ENCODE peak calls at places on chromosomes 13 and 19, in nine cellular contexts. One of them, this sample, is unnamed.

GRCh38 chr13:50224534-50224933 is 209.3 kb downstream of the KCNRG start:
- DNase-seq in IMR-90: peak; percentile 51
- DNase-seq in endothelial cell of umbilical vein: no peak
- DNase-seq in prostate gland: no peak
- DNase-seq in heart right ventricle: no peak
- DNase-seq in cardiac muscle cell: peak; percentile 57
- DNase-seq in neural progenitor cell: no peak
- DNase-seq in H1: no peak
- DNase-seq in brain microvascular endothelial cell: peak; percentile 62
- DNase-seq in this sample: peak; percentile 96

GRCh38 chr19:32407004-32407992 is 1.7 kb downstream of the DPY19L3 start:
- DNase-seq in endothelial cell of umbilical vein: no peak
- DNase-seq in neural progenitor cell: no peak
- DNase-seq in prostate gland: peak; percentile 58
- DNase-seq in heart right ventricle: no peak
- DNase-seq in brain microvascular endothelial cell: peak; percentile 12
- DNase-seq in cardiac muscle cell: peak; percentile 93
- DNase-seq in IMR-90: peak; percentile 37
- DNase-seq in H1: no peak
- DNase-seq in this sample: peak; percentile 73

GRCh38 chr19:18306903-18307681 is 15.8 kb downstream of the LSM4 start:
- DNase-seq in endothelial cell of umbilical vein: no peak
- DNase-seq in neural progenitor cell: no peak
- DNase-seq in heart right ventricle: no peak
- DNase-seq in cardiac muscle cell: no peak
- DNase-seq in H1: no peak
- DNase-seq in IMR-90: no peak
- DNase-seq in brain microvascular endothelial cell: no peak
- DNase-seq in prostate gland: no peak
- DNase-seq in this sample: no peak

GRCh38 chr13:31824705-31825512 is 85.6 kb downstream of the RXFP2 start:
- DNase-seq in cardiac muscle cell: peak; percentile 52
- DNase-seq in H1: no peak
- DNase-seq in brain microvascular endothelial cell: peak; percentile 47
- DNase-seq in heart right ventricle: no peak
- DNase-seq in IMR-90: peak; percentile 16
- DNase-seq in prostate gland: no peak
- DNase-seq in endothelial cell of umbilical vein: no peak
- DNase-seq in neural progenitor cell: no peak
- DNase-seq in this sample: peak; percentile 3

GRCh38 chr13:36126496-36126895 is 4.7 kb downstream of the DCLK1 start:
- DNase-seq in H1: no peak
- DNase-seq in heart right ventricle: no peak
- DNase-seq in neural progenitor cell: no peak
- DNase-seq in brain microvascular endothelial cell: no peak
- DNase-seq in IMR-90: no peak
- DNase-seq in endothelial cell of umbilical vein: no peak
- DNase-seq in prostate gland: no peak
- DNase-seq in cardiac muscle cell: no peak
- DNase-seq in this sample: no peak

GRCh38 chr13:45851171-45851889 is at the start of gene SIAH3:
- DNase-seq in endothelial cell of umbilical vein: peak; percentile 24
- DNase-seq in H1: no peak
- DNase-seq in brain microvascular endothelial cell: peak; percentile 51
- DNase-seq in heart right ventricle: no peak
- DNase-seq in neural progenitor cell: peak; percentile 34
- DNase-seq in IMR-90: no peak
- DNase-seq in cardiac muscle cell: peak; percentile 28
- DNase-seq in prostate gland: no peak
- DNase-seq in this sample: peak; percentile 32

GRCh38 chr13:112449545-112449930 is 73.4 kb downstream of the SPACA7 start:
- DNase-seq in endothelial cell of umbilical vein: no peak
- DNase-seq in prostate gland: no peak
- DNase-seq in IMR-90: no peak
- DNase-seq in H1: no peak
- DNase-seq in cardiac muscle cell: no peak
- DNase-seq in neural progenitor cell: no peak
- DNase-seq in brain microvascular endothelial cell: no peak
- DNase-seq in heart right ventricle: no peak
- DNase-seq in this sample: no peak

GRCh38 chr13:34189946-34190345 is 372.0 kb downstream of the RFC3 start:
- DNase-seq in IMR-90: no peak
- DNase-seq in cardiac muscle cell: no peak
- DNase-seq in H1: no peak
- DNase-seq in prostate gland: no peak
- DNase-seq in neural progenitor cell: no peak
- DNase-seq in brain microvascular endothelial cell: no peak
- DNase-seq in heart right ventricle: no peak
- DNase-seq in endothelial cell of umbilical vein: no peak
- DNase-seq in this sample: no peak

GRCh38 chr13:106372199-106373160 is 163.0 kb downstream of the EFNB2 start:
- DNase-seq in prostate gland: no peak
- DNase-seq in brain microvascular endothelial cell: peak; percentile 63
- DNase-seq in heart right ventricle: no peak
- DNase-seq in neural progenitor cell: no peak
- DNase-seq in cardiac muscle cell: peak; percentile 52
- DNase-seq in endothelial cell of umbilical vein: peak; percentile 95
- DNase-seq in H1: no peak
- DNase-seq in IMR-90: peak; percentile 54
- DNase-seq in this sample: peak; percentile 61

GRCh38 chr13:106371024-106371423 is 164.4 kb downstream of the EFNB2 start:
- DNase-seq in neural progenitor cell: no peak
- DNase-seq in cardiac muscle cell: no peak
- DNase-seq in heart right ventricle: no peak
- DNase-seq in prostate gland: no peak
- DNase-seq in brain microvascular endothelial cell: no peak
- DNase-seq in H1: no peak
- DNase-seq in endothelial cell of umbilical vein: no peak
- DNase-seq in IMR-90: no peak
- DNase-seq in this sample: no peak

GRCh38 chr13:106369091-106369490 is 166.4 kb downstream of the EFNB2 start:
- DNase-seq in prostate gland: no peak
- DNase-seq in heart right ventricle: no peak
- DNase-seq in endothelial cell of umbilical vein: no peak
- DNase-seq in brain microvascular endothelial cell: no peak
- DNase-seq in cardiac muscle cell: peak; percentile 32
- DNase-seq in neural progenitor cell: peak; percentile 74
- DNase-seq in IMR-90: no peak
- DNase-seq in H1: no peak
- DNase-seq in this sample: no peak

GRCh38 chr13:106367361-106367781 is 168.1 kb downstream of the EFNB2 start:
- DNase-seq in prostate gland: no peak
- DNase-seq in cardiac muscle cell: no peak
- DNase-seq in endothelial cell of umbilical vein: peak; percentile 86
- DNase-seq in IMR-90: no peak
- DNase-seq in neural progenitor cell: peak; percentile 19
- DNase-seq in brain microvascular endothelial cell: no peak
- DNase-seq in heart right ventricle: no peak
- DNase-seq in H1: no peak
- DNase-seq in this sample: no peak

GRCh38 chr13:106369858-106370257 is 165.6 kb downstream of the EFNB2 start:
- DNase-seq in cardiac muscle cell: no peak
- DNase-seq in H1: no peak
- DNase-seq in endothelial cell of umbilical vein: no peak
- DNase-seq in brain microvascular endothelial cell: no peak
- DNase-seq in IMR-90: no peak
- DNase-seq in prostate gland: no peak
- DNase-seq in neural progenitor cell: peak; percentile 9
- DNase-seq in heart right ventricle: no peak
- DNase-seq in this sample: no peak
- H3K4me3 ChIP-seq in cardiac muscle cell: no peak overlapping the region
- H3K4me3 ChIP-seq in H1: no peak overlapping the region
- H3K4me3 ChIP-seq in endothelial cell of umbilical vein: no peak overlapping the region
- H3K4me3 ChIP-seq in brain microvascular endothelial cell: no peak overlapping the region
- H3K4me3 ChIP-seq in IMR-90: no peak overlapping the region
- H3K4me3 ChIP-seq in prostate gland: no peak overlapping the region
- H3K4me3 ChIP-seq in neural progenitor cell: no peak overlapping the region
- H3K4me3 ChIP-seq in heart right ventricle: no peak overlapping the region
- H3K4me3 ChIP-seq in this sample: no peak overlapping the region

GRCh38 chr13:73090116-73090811 is 31.5 kb downstream of the KLF5 start:
- DNase-seq in heart right ventricle: no peak
- DNase-seq in cardiac muscle cell: peak; percentile 64
- DNase-seq in brain microvascular endothelial cell: peak; percentile 78
- DNase-seq in neural progenitor cell: no peak
- DNase-seq in endothelial cell of umbilical vein: peak; percentile 79
- DNase-seq in prostate gland: peak; percentile 36
- DNase-seq in H1: peak; percentile 60
- DNase-seq in IMR-90: peak; percentile 91
- DNase-seq in this sample: peak; percentile 98

GRCh38 chr13:73089216-73089615 is 30.4 kb downstream of the KLF5 start:
- DNase-seq in prostate gland: no peak
- DNase-seq in H1: no peak
- DNase-seq in cardiac muscle cell: no peak
- DNase-seq in IMR-90: no peak
- DNase-seq in heart right ventricle: no peak
- DNase-seq in endothelial cell of umbilical vein: no peak
- DNase-seq in neural progenitor cell: no peak
- DNase-seq in brain microvascular endothelial cell: no peak
- DNase-seq in this sample: no peak

GRCh38 chr13:73088332-73088935 is 29.6 kb downstream of the KLF5 start:
- DNase-seq in endothelial cell of umbilical vein: no peak
- DNase-seq in cardiac muscle cell: no peak
- DNase-seq in H1: no peak
- DNase-seq in IMR-90: no peak
- DNase-seq in prostate gland: no peak
- DNase-seq in neural progenitor cell: no peak
- DNase-seq in brain microvascular endothelial cell: no peak
- DNase-seq in heart right ventricle: no peak
- DNase-seq in this sample: no peak

GRCh38 chr13:73092831-73093230 is 34.0 kb downstream of the KLF5 start:
- DNase-seq in prostate gland: no peak
- DNase-seq in H1: no peak
- DNase-seq in brain microvascular endothelial cell: no peak
- DNase-seq in IMR-90: no peak
- DNase-seq in endothelial cell of umbilical vein: no peak
- DNase-seq in neural progenitor cell: no peak
- DNase-seq in cardiac muscle cell: no peak
- DNase-seq in heart right ventricle: no peak
- DNase-seq in this sample: no peak

GRCh38 chr13:73090812-73091187 is 32.0 kb downstream of the KLF5 start:
- DNase-seq in IMR-90: no peak
- DNase-seq in prostate gland: no peak
- DNase-seq in heart right ventricle: no peak
- DNase-seq in cardiac muscle cell: no peak
- DNase-seq in H1: no peak
- DNase-seq in brain microvascular endothelial cell: no peak
- DNase-seq in endothelial cell of umbilical vein: no peak
- DNase-seq in neural progenitor cell: no peak
- DNase-seq in this sample: no peak
- TF ChIP-seq CTCF in IMR-90: no peak
- TF ChIP-seq CTCF in prostate gland: no peak
- TF ChIP-seq CTCF in heart right ventricle: no peak
- TF ChIP-seq CTCF in cardiac muscle cell: no peak
- TF ChIP-seq CTCF in H1: no peak
- TF ChIP-seq CTCF in brain microvascular endothelial cell: no peak
- TF ChIP-seq CTCF in endothelial cell of umbilical vein: no peak
- TF ChIP-seq CTCF in neural progenitor cell: no peak
- TF ChIP-seq CTCF in this sample: no peak

GRCh38 chr19:38660724-38661123 is 13.3 kb downstream of the ACTN4 start:
- DNase-seq in neural progenitor cell: no peak
- DNase-seq in endothelial cell of umbilical vein: no peak
- DNase-seq in IMR-90: no peak
- DNase-seq in heart right ventricle: no peak
- DNase-seq in brain microvascular endothelial cell: no peak
- DNase-seq in H1: no peak
- DNase-seq in prostate gland: no peak
- DNase-seq in cardiac muscle cell: no peak
- DNase-seq in this sample: no peak

GRCh38 chr19:38656171-38656981 is 8.9 kb downstream of the ACTN4 start:
- DNase-seq in cardiac muscle cell: peak; percentile 91
- DNase-seq in heart right ventricle: no peak
- DNase-seq in brain microvascular endothelial cell: peak; percentile 63
- DNase-seq in neural progenitor cell: no peak
- DNase-seq in prostate gland: no peak
- DNase-seq in IMR-90: peak; percentile 63
- DNase-seq in H1: no peak
- DNase-seq in endothelial cell of umbilical vein: no peak
- DNase-seq in this sample: peak; percentile 75

GRCh38 chr19:38658462-38659306 is 11.2 kb downstream of the ACTN4 start:
- DNase-seq in prostate gland: peak; percentile 91
- DNase-seq in endothelial cell of umbilical vein: peak; percentile 98
- DNase-seq in brain microvascular endothelial cell: peak; percentile 98
- DNase-seq in IMR-90: peak; percentile 100
- DNase-seq in H1: no peak
- DNase-seq in heart right ventricle: no peak
- DNase-seq in cardiac muscle cell: peak; percentile 99
- DNase-seq in neural progenitor cell: no peak
- DNase-seq in this sample: peak; percentile 100

GRCh38 chr19:38655148-38655824 is 7.8 kb downstream of the ACTN4 start:
- DNase-seq in IMR-90: peak; percentile 54
- DNase-seq in H1: no peak
- DNase-seq in cardiac muscle cell: no peak
- DNase-seq in brain microvascular endothelial cell: no peak
- DNase-seq in endothelial cell of umbilical vein: no peak
- DNase-seq in prostate gland: no peak
- DNase-seq in neural progenitor cell: no peak
- DNase-seq in heart right ventricle: no peak
- DNase-seq in this sample: peak; percentile 52

GRCh38 chr19:38657633-38658222 is 10.3 kb downstream of the ACTN4 start:
- DNase-seq in heart right ventricle: no peak
- DNase-seq in H1: no peak
- DNase-seq in neural progenitor cell: peak; percentile 43
- DNase-seq in brain microvascular endothelial cell: peak; percentile 76
- DNase-seq in IMR-90: peak; percentile 89
- DNase-seq in cardiac muscle cell: no peak
- DNase-seq in prostate gland: no peak
- DNase-seq in endothelial cell of umbilical vein: peak; percentile 36
- DNase-seq in this sample: peak; percentile 99
- H3K27me3 ChIP-seq in heart right ventricle: no peaks in the 10 kb centered on the region
- H3K27me3 ChIP-seq in H1: no peaks in the 10 kb centered on the region
- H3K27me3 ChIP-seq in neural progenitor cell: no peaks in the 10 kb centered on the region
- H3K27me3 ChIP-seq in brain microvascular endothelial cell: no peaks in the 10 kb centered on the region
- H3K27me3 ChIP-seq in IMR-90: no peaks in the 10 kb centered on the region
- H3K27me3 ChIP-seq in cardiac muscle cell: no peaks in the 10 kb centered on the region
- H3K27me3 ChIP-seq in prostate gland: no peaks in the 10 kb centered on the region
- H3K27me3 ChIP-seq in endothelial cell of umbilical vein: no peaks in the 10 kb centered on the region
- H3K27me3 ChIP-seq in this sample: no peaks in the 10 kb centered on the region

DNA sequence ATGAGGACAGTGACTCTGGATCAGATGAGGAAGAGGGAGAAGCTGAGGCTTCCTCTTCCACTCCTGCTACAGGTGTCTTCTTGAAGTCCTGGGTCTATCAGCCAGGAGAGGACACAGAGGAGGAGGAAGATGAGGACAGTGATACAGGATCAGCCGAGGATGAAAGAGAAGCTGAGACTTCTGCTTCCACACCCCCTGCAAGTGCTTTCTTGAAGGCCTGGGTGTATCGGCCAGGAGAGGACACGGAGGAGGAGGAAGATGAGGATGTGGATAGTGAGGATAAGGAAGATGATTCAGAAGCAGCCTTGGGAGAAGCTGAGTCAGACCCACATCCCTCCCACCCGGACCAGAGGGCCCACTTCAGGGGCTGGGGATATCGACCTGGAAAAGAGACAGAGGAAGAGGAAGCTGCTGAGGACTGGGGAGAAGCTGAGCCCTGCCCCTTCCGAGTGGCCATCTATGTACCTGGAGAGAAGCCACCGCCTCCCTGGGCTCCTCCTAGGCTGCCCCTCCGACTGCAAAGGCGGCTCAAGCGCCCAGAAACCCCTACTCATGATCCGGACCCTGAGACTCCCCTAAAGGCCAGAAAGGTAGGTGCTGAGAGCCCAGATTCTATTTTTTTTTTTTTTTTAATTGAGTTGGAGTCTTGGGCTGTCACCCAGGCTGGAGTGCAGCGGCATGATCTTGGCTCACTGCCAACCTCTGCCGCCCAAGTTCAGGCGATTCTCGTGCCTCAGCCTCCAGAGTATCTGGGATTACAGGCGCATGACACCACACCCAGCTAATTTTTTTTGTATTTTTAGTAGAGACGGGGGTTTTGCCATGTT is 2.3 kb downstream of the PPP1R15A start:
- DNase-seq in brain microvascular endothelial cell: peak; percentile 51
- DNase-seq in endothelial cell of umbilical vein: peak; percentile 69
- DNase-seq in heart right ventricle: peak; percentile 47
- DNase-seq in H1: no peak
- DNase-seq in neural progenitor cell: peak; percentile 1
- DNase-seq in IMR-90: peak; percentile 80
- DNase-seq in prostate gland: no peak
- DNase-seq in cardiac muscle cell: peak; percentile 54
- DNase-seq in this sample: peak; percentile 74
- H3K4me3 ChIP-seq in brain microvascular endothelial cell: peak overlapping the region; percentile 100
- H3K4me3 ChIP-seq in endothelial cell of umbilical vein: peak overlapping the region; percentile 93
- H3K4me3 ChIP-seq in heart right ventricle: peak overlapping the region; percentile 98
- H3K4me3 ChIP-seq in H1: no peak overlapping the region
- H3K4me3 ChIP-seq in neural progenitor cell: no peak overlapping the region
- H3K4me3 ChIP-seq in IMR-90: peak overlapping the region; percentile 71
- H3K4me3 ChIP-seq in prostate gland: peak overlapping the region; percentile 78
- H3K4me3 ChIP-seq in cardiac muscle cell: peak overlapping the region; percentile 68
- H3K4me3 ChIP-seq in this sample: peak overlapping the region; percentile 89